ENCODE peak calls at places on chromosomes 13 and 19, in eight cellular contexts. Z is fibroblast of lung, Y is Panc1, J is uterus, L is heart left ventricle, S is sigmoid colon, E is tibial artery, V is ovary. A is an unnamed sample. For H3K27me3 and H3K4me1, the result is how much of the 10 kb centered on the place peaks cover.

GRCh38 chr13:21033224-21033855 is 28.0 kb downstream of the LATS2 start:
- DNase-seq in Z (peak), Y (no peak), J (no peak), L (peak), S (peak), E (peak), V (no peak), A (no peak)

GRCh38 chr13:29654384-29654783 is 58.9 kb upstream of the SLC7A1 start:
- DNase-seq in Z (no peak), Y (no peak), J (no peak), L (no peak), S (no peak), E (no peak), V (no peak), A (no peak)

GRCh38 chr13:76086729-76087128 is 450.6 kb downstream of the LMO7 start:
- DNase-seq in Z (no peak), Y (no peak), J (no peak), L (no peak), S (no peak), E (no peak), V (no peak), A (no peak)

GRCh38 chr13:94542917-94543316 is 53.0 kb downstream of the TGDS start:
- DNase-seq in Z (no peak), Y (no peak), J (no peak), L (no peak), S (no peak), E (no peak), V (no peak), A (no peak)

GRCh38 chr19:55546822-55547614 is 1.7 kb upstream of the SBK3 start:
- DNase-seq in Z (peak), Y (peak), J (peak), L (peak), S (peak), E (peak), V (peak), A (peak)

GRCh38 chr13:31029129-31029528 is 96.7 kb downstream of the TEX26 start:
- DNase-seq in Z (no peak), Y (no peak), J (no peak), L (no peak), S (no peak), E (no peak), V (no peak), A (no peak)

GRCh38 chr19:4066682-4067395 is at the start of gene ZBTB7A:
- DNase-seq in Z (peak), Y (no peak), J (peak), L (peak), S (peak), E (peak), V (peak), A (peak)

GRCh38 chr19:39778763-39779162 is at the start of gene LEUTX:
- DNase-seq in Z (no peak), Y (no peak), J (no peak), L (no peak), S (no peak), E (no peak), V (no peak), A (no peak)

GRCh38 chr13:47004022-47004421 is 107.2 kb upstream of the HTR2A start:
- DNase-seq in Z (no peak), Y (no peak), J (no peak), L (no peak), S (no peak), E (no peak), V (no peak), A (no peak)

GRCh38 chr13:105979586-105979985 is 555.9 kb downstream of the EFNB2 start:
- DNase-seq in Z (no peak), Y (no peak), J (no peak), L (no peak), S (no peak), E (no peak), V (no peak), A (no peak)

GRCh38 chr13:59452189-59452588 is 711.5 kb downstream of the DIAPH3 start:
- DNase-seq in Z (no peak), Y (no peak), J (no peak), L (no peak), S (no peak), E (no peak), V (no peak), A (no peak)

GRCh38 chr13:19056984-19057490 is 124.6 kb downstream of the TUBA3C start:
- DNase-seq in Z (no peak), Y (no peak), J (no peak), L (no peak), S (no peak), E (no peak), V (no peak), A (no peak)

GRCh38 chr19:5949792-5950305 is 28.1 kb downstream of the RANBP3 start:
- DNase-seq in Z (no peak), Y (no peak), J (no peak), L (peak), S (no peak), E (no peak), V (no peak), A (peak)

GRCh38 chr19:519449-519865 is 12.1 kb upstream of the CDC34 start:
- DNase-seq in Z (no peak), Y (no peak), J (no peak), L (no peak), S (no peak), E (no peak), V (no peak), A (no peak)

GRCh38 chr19:41869374-41869955 is 7.6 kb upstream of the CD79A start:
- DNase-seq in Z (no peak), Y (no peak), J (no peak), L (no peak), S (no peak), E (no peak), V (no peak), A (no peak)

GRCh38 chr19:10812902-10813404 is 23.1 kb downstream of the TMED1 start:
- DNase-seq in Z (peak), Y (no peak), J (peak), L (peak), S (peak), E (peak), V (no peak), A (no peak)

GRCh38 chr13:110714798-110715394 is 1.4 kb downstream of the ING1 start:
- DNase-seq in Z (peak), Y (no peak), J (peak), L (peak), S (peak), E (peak), V (peak), A (peak)

GRCh38 chr13:97318532-97318931 is 96.4 kb downstream of the MBNL2 start:
- DNase-seq in Z (peak), Y (no peak), J (no peak), L (no peak), S (no peak), E (no peak), V (no peak), A (no peak)

GRCh38 chr13:18948012-18948663 is 233.5 kb downstream of the TUBA3C start:
- DNase-seq in Z (no peak), Y (no peak), J (no peak), L (no peak), S (no peak), E (no peak), V (no peak), A (no peak)

DNA sequence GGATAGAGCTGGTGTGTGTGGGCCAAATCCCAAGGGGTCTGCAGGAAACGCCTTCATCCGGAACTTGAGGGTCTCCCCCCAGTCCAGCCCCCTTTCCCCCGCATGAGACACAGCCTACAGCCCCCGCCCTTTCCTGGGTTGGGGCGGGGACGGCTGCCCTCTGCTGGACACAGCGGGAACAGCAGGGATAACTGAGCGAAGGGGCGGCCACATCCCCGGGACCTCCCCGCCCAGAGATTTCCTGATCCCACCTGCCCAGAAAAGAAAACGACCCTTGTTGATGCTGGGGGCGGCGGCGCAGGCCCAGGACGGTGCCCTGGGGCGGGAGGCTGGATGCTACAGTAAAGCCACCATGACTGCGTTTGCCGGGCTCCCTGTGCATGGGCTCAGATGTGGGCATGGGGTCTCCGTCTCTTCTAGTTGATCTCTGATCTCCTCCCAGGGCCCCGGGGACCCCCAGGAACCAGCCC is 14.2 kb downstream of the ONECUT3 start:
- DNase-seq in Z (no peak), Y (no peak), J (peak), L (peak), S (no peak), E (no peak), V (no peak), A (peak)
- H3K27me3 ChIP-seq in Z (under half), Y (under half), J (under half), L (half or more), S (under half), E (under half), V (under half), A (half or more)

DNA sequence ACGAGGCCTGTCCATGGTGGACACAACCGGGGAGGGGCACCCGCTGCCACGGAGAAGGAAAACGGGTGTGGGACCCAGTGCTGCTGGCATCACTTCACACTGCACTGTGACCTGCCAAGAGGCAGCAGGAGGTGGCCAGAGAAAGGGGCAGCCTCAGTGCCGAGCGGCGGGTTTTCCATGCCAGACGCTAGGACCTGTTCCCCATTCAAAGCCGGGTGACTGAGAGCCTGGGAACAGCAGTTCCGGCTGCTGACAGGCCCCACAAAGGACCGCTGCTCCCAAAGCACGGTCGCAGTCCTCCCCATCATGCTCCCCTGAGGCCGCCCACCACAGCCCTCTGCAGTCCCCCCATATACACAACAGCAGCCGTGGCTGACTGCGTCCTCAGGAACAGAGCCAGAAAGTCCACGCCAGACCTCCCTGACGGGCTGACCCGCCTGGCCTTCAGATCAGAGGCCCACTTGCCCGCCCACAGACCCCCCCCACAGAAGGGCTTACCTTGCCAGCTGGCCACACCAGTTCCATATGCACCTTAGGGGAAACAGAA is 5.4 kb downstream of the AKAP8 start:
- DNase-seq in Z (no peak), Y (no peak), J (no peak), L (no peak), S (no peak), E (no peak), V (no peak), A (peak)
- H3K4me1 ChIP-seq in Z (under half), Y (under half), J (under half), L (under half), S (under half), E (half or more), V (under half), A (half or more)

DNA sequence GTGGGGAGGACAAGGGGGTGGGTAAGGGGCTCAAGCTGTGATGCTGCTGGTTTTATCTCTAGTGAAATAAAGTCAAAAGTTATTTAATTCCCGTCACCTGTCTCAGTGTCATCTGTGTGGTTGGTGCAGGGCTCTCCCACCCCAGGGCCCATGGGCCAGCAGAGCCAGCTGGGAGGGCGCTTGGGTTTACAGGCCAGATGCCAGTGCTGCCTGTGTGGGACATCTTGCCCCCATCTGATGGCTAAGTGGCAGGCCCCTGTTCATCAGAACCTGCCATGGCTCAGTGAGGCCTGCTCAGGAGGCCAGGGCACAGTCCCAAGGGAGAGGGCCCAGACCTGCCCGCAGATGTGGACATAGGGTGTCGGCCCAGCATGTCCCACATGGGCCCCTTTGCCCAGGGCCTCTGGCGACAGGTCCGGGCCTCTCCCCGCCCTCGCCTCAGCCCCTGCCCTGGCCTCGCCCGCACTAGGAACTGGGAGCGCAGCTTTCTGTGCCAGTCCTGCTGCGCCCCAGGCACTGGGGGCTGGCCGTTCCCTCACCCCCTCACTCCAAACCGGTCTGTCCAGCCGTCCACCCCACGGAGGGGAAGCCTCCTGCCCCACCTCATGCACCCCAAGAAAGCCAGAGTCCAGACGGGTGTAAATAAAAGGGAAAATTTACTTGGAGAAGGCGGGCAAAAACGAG is 5.3 kb downstream of the ZNF296 start:
- DNase-seq in Z (no peak), Y (no peak), J (no peak), L (no peak), S (no peak), E (no peak), V (no peak), A (no peak)
- H3K27ac ChIP-seq in Z (no peak), Y (no peak), J (no peak), L (no peak), S (no peak), E (no peak), V (no peak), A (no peak)

DNA sequence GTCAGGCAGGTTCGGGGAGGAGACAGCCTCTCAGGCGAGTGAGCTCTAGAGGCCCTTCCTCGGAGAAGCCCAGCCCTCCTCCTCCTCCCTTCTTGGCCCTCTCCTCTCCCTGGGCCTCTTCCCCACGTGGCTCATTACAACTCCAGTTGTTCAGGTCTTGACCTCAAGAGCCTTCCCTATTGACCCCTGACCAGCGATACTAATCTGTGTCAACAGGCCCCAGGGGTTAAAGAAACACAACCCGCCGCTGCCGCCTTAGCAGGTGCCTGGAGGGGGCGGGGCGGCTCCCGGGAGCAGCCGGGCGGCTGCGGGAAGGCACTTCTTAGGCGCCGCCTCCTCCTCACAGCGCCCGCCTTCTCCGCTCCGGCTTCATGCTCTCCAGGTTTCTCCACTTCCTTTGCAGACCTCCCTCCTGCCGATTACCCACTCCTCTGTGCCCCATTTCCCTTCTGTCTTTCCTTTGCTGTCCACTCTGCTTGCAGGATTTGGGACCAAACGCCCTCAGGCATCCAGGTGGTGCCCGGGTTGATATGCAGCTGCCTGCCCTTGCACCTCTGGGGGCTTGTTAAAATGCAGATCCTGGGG is 51.0 kb downstream of the LYL1 start:
- DNase-seq in Z (peak), Y (no peak), J (peak), L (peak), S (peak), E (peak), V (peak), A (peak)
- H3K27me3 ChIP-seq in Z (under half), Y (under half), J (under half), L (under half), S (under half), E (under half), V (under half), A (under half)

DNA sequence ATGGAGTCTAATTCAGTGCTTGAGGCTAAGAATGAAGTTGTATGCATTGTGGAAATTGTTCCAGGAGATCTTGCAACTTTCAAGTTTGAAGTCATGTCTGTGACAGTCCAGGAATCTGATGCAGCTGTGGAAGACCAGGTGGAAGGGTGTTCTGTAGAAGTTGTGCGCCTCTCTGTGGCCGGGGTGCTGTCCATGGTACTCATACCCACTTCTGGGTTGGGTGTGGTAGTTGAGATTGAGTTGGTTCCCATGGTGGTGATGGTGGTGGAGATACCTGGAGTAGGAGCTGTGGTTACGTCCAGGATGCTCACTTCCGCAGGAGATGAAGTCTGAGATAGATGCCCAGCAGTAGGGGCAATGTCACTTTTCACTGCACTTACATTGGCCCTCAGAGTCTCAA is 44.3 kb downstream of the MUC16 start:
- DNase-seq in Z (no peak), Y (no peak), J (no peak), L (no peak), S (no peak), E (no peak), V (no peak), A (no peak)
- H3K4me1 ChIP-seq in Z (under half), Y (under half), J (under half), L (under half), S (under half), E (under half), V (under half), A (under half)